ENCODE peak calls at places on chromosomes 13 and 19, in nine cellular contexts. V, F, O, Q, T, W, A, D and K are unnamed samples.

GRCh38 chr19:23101241-23101640 is 15.6 kb upstream of the ZNF730 start:
- DNase-seq in W (no peak), T (no peak), V (no peak), O (no peak), D (no peak), F (no peak), Q (no peak), A (no peak), K (no peak)

GRCh38 chr13:106155411-106155810 is 380.1 kb downstream of the EFNB2 start:
- DNase-seq in V (peak; percentile 79), F (no peak), A (peak; percentile 45), W (peak; percentile 52), D (no peak), T (no peak), O (no peak), Q (no peak), K (no peak)

GRCh38 chr19:47109541-47110375 is 3.8 kb downstream of the ZC3H4 start:
- DNase-seq in V (peak; percentile 49), T (peak; percentile 63), D (peak; percentile 71), F (no peak), W (no peak), A (peak; percentile 47), Q (no peak), O (peak; percentile 61), K (peak; percentile 58)

GRCh38 chr19:30001794-30002193 is 59.8 kb downstream of the URI1 start:
- DNase-seq in O (peak; percentile 23), Q (no peak), V (peak; percentile 19), F (no peak), A (no peak), D (peak; percentile 26), T (peak; percentile 12), W (no peak), K (no peak)

GRCh38 chr13:78147905-78148304 is 229.3 kb upstream of the EDNRB start:
- DNase-seq in Q (no peak), V (peak; percentile 84), T (no peak), W (peak; percentile 68), O (peak; percentile 79), D (peak; percentile 78), F (no peak), A (peak; percentile 85), K (peak; percentile 87)

GRCh38 chr19:49786432-49786831 is 19.6 kb downstream of the AP2A1 start:
- DNase-seq in A (peak; percentile 60), F (no peak), T (no peak), W (no peak), O (peak; percentile 20), Q (peak; percentile 57), V (peak; percentile 53), D (peak; percentile 32), K (peak; percentile 61)

GRCh38 chr19:58228584-58229254 is at the start of gene ZNF544:
- DNase-seq in F (peak; percentile 81), W (no peak), V (peak; percentile 64), D (peak; percentile 78), A (peak; percentile 70), O (peak; percentile 78), T (peak; percentile 87), Q (peak; percentile 88), K (peak; percentile 54)

GRCh38 chr13:110630566-110631119 is 15.3 kb downstream of the NAXD start:
- DNase-seq in V (no peak), D (no peak), T (no peak), Q (no peak), F (no peak), W (no peak), O (peak; percentile 30), A (no peak), K (no peak)

GRCh38 chr13:39051157-39051556 is 12.9 kb downstream of the NHLRC3 start:
- DNase-seq in D (peak; percentile 59), W (no peak), O (peak; percentile 70), V (peak; percentile 50), Q (no peak), T (peak; percentile 80), F (no peak), A (peak; percentile 55), K (peak; percentile 61)
- TF ChIP-seq CTCF in D (peak; percentile 39), W (peak; percentile 54), O (peak; percentile 49), V (peak; percentile 55), Q (peak; percentile 30), T (peak; percentile 66), F (peak; percentile 70), A (peak; percentile 56), K (peak; percentile 47)

GRCh38 chr19:42313840-42314755 is 989 bp downstream of the TMEM145 start:
- DNase-seq in O (no peak), D (no peak), F (no peak), A (no peak), Q (no peak), V (no peak), T (no peak), W (no peak), K (no peak)

GRCh38 chr19:42315024-42315423 is 1.9 kb downstream of the TMEM145 start:
- DNase-seq in W (no peak), T (no peak), O (no peak), V (no peak), A (no peak), Q (no peak), F (no peak), D (no peak), K (no peak)

GRCh38 chr19:42317535-42317934 is 4.4 kb downstream of the TMEM145 start:
- DNase-seq in W (no peak), T (no peak), V (no peak), Q (no peak), D (no peak), O (no peak), F (no peak), A (no peak), K (no peak)

GRCh38 chr19:42313096-42313839 is at the start of gene TMEM145:
- DNase-seq in D (no peak), Q (peak; percentile 74), A (peak; percentile 44), T (peak; percentile 68), V (peak; percentile 52), W (no peak), O (peak; percentile 52), F (no peak), K (peak; percentile 45)

DNA sequence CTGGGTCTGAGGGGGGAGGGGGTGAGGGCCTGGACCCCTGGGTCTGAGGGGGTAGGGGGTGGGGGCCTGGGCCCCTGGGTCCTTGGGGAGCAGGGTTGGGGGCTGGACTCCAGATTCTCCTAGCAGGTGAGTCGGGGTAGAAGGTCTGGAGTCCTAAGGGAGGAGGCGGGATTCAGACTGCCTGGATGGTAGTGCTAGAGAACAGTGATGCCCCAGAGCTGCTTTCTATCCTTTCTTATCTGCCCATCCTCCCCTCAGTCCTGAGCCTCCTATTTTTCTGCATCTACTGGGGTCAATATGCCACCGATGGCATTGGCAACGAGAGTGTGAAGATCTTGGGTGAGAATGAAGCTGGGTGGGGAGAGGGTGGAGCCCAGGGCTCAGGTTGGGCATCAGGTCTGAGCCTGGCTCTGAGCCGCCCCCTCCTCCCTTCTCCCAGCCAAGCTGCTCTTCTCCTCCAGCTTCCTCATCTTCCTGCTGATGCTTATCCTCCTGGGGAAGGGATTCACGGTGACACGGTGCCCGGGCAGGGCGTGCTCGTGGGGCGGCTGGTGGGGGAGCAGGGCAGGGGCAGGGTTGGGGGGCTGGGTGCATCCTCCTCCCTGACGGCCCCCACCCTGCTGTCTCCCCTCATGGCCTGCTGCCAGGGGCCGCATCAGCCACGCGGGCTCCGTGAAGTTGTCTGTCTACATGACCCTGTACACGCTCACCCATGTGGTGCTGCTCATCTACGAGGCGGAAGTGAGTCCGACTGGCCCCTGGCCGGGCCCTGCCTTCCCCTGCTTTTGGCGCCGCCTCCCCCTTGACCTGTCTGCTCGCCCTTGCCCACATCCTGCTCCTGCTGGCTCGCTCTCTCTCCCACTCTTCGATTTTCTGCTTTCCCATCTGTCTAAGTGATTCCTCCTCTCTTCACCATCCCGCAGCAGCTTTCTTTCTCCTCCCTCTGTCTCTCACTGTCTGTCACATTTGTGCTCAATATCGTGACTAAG is 3.4 kb downstream of the TMEM145 start:
- DNase-seq in Q (no peak), A (peak; percentile 44), V (peak; percentile 21), F (no peak), T (no peak), O (peak; percentile 50), W (no peak), D (no peak), K (no peak)
- H3K4me3 ChIP-seq in Q (no peak overlapping the region), A (no peak overlapping the region), V (no peak overlapping the region), F (no peak overlapping the region), T (no peak overlapping the region), O (no peak overlapping the region), W (no peak overlapping the region), D (no peak overlapping the region), K (no peak overlapping the region)

GRCh38 chr13:101916108-101916757 is 463.8 kb downstream of the ITGBL1 start:
- DNase-seq in T (peak; percentile 61), W (no peak), A (no peak), O (peak; percentile 4), D (peak; percentile 32), F (peak; percentile 38), V (no peak), Q (peak; percentile 73), K (no peak)

GRCh38 chr13:101917475-101917810 is 465.0 kb downstream of the ITGBL1 start:
- DNase-seq in T (peak; percentile 34), V (no peak), W (no peak), A (no peak), O (no peak), D (no peak), Q (no peak), F (no peak), K (no peak)

GRCh38 chr13:101916758-101917474 is 464.4 kb downstream of the ITGBL1 start:
- DNase-seq in D (no peak), A (no peak), W (no peak), T (no peak), V (no peak), Q (no peak), F (no peak), O (no peak), K (no peak)

GRCh38 chr13:101919541-101920306 is 467.2 kb downstream of the ITGBL1 start:
- DNase-seq in V (peak; percentile 10), D (peak; percentile 60), Q (no peak), F (peak; percentile 27), W (no peak), T (no peak), O (peak; percentile 11), A (peak; percentile 16), K (peak; percentile 20)

DNA sequence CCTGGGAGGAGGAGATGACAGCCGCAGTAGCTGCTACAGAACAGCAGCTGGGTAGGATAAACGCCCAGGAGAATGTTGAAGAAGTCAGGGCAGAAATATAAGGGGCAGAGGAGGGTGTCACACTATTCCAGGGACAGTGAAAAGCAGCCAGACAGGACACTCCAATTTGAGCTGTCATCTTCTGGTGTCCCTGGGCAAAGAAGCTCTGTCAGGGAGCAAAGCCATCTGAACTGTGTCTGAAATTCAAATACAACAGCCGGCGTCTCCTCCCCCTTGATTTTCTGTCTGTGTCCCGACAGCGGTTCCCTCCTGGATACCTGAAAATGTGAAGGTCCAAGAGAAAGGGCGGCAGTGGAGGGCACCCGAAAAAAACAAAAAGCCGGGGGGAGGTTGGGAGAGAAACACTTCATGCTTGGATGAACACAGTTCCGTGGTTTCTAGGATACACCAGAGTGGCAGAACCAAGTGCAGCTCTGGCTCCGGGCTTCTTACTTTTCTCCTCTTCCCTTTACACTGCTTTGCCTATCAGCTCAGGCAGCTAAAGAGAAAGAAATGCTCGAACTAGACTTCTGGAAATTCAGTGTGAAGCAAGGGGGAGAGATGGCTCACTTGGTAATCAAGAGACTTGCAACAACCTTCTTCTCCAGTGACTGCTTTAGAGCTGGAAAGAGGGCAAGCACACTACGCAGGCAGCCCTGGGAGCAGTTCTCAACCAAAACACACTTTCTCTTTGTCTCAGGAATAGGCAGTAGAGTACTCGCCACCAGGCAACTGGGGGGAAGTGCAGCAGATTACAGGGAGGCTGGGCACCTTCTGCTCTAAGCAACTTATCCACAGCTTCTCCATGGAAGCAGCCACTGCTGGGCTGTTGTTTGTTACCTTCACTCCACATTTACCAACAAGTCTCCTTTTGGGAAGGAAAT is 465.6 kb downstream of the ITGBL1 start:
- DNase-seq in T (peak; percentile 67), V (no peak), O (no peak), W (no peak), A (no peak), D (no peak), F (no peak), Q (no peak), K (no peak)
- TF ChIP-seq CTCF in T (no peak), V (no peak), O (no peak), W (no peak), A (no peak), D (no peak), F (no peak), Q (no peak), K (no peak)

DNA sequence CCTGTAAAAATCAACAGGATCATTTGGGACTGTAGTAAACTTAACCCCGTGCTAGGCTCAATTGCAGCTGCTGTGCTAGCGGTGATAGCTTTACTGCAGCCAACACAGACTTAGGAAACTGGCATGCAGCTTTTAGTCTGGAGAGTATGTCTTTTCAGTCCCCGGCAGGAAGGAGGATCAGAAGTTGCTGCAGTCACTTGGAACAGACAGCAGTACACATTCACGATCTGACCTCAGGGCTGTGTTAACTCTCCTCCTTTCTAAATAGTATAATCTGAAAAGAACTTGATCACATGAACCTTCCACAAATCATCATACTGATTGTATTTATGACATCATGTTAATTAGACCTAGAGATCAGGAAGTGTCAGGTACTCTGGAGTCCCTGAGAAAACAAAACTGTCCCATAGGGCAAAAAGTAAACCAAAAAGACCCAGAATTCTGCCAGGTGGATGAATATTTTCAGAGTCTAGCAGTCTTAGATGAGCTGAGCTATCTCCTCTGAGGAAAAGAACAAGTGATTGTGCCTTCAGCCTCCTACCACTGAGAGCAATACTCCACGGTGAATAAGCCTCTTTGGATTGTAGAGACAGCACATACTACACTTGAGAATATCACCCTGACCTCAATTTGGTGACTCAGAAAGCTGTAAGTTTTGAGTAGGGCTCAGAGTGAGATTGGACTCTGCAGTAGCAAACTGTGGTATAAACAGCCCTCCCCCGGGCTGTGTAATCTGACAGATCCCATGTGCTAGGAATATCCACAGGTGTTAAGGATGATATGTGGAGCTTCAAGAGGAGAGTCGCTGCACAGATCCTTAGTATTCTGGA is 181.0 kb upstream of the GPR12 start:
- DNase-seq in O (peak; percentile 66), W (no peak), V (peak; percentile 91), F (no peak), D (peak; percentile 36), A (peak; percentile 50), T (no peak), Q (no peak), K (peak; percentile 69)
- H3K4me3 ChIP-seq in O (no peak overlapping the region), W (no peak overlapping the region), V (no peak overlapping the region), F (no peak overlapping the region), D (no peak overlapping the region), A (no peak overlapping the region), T (no peak overlapping the region), Q (no peak overlapping the region), K (no peak overlapping the region)